ENCODE peak calls at places on chromosomes 3 and 15, in ten cellular contexts. One of them, this sample, is unnamed.
A peak's percentile ranks its signal among the peaks of the same experiment; 100 is the strongest.

GRCh38 chr3:58528629-58529028 is 8.4 kb downstream of the ACOX2 start:
- DNase-seq in activated T-cell treated with anti-CD3 and anti-CD28 coated beads, Interleukin-2, amount 50 U/mL, for 1 hour: no peak
- DNase-seq in NCI-H1092 treated with DMSO at 0.1 percent for 48 hours: peak; percentile 23
- DNase-seq in GM13976: no peak
- DNase-seq in tibial nerve: no peak
- DNase-seq in H4: peak; percentile 53
- DNase-seq in vagina: no peak
- DNase-seq in naive thymus-derived CD8-positive, alpha-beta T cell: no peak
- DNase-seq in trophoblast cell: no peak
- DNase-seq in stimulated activated effector memory CD8-positive, alpha-beta T cell treated with anti-CD3 and anti-CD28 coated beads, Interleukin-12 subunit alpha, Interleukin-12 subunit beta, amount 100 ng/mL, for 72 hours: peak; percentile 42
- DNase-seq in this sample: no peak

GRCh38 chr3:181317521-181317920 is 328.0 kb upstream of the DNAJC19 start:
- DNase-seq in NCI-H1092 treated with DMSO at 0.1 percent for 48 hours: no peak
- DNase-seq in H4: no peak
- DNase-seq in trophoblast cell: no peak
- DNase-seq in activated T-cell treated with anti-CD3 and anti-CD28 coated beads, Interleukin-2, amount 50 U/mL, for 1 hour: no peak
- DNase-seq in tibial nerve: no peak
- DNase-seq in vagina: no peak
- DNase-seq in stimulated activated effector memory CD8-positive, alpha-beta T cell treated with anti-CD3 and anti-CD28 coated beads, Interleukin-12 subunit alpha, Interleukin-12 subunit beta, amount 100 ng/mL, for 72 hours: no peak
- DNase-seq in GM13976: no peak
- DNase-seq in naive thymus-derived CD8-positive, alpha-beta T cell: no peak
- DNase-seq in this sample: peak; percentile 99

GRCh38 chr3:113136529-113136928 is 74.8 kb upstream of the BOC start:
- DNase-seq in H4: no peak
- DNase-seq in trophoblast cell: no peak
- DNase-seq in vagina: no peak
- DNase-seq in GM13976: no peak
- DNase-seq in activated T-cell treated with anti-CD3 and anti-CD28 coated beads, Interleukin-2, amount 50 U/mL, for 1 hour: no peak
- DNase-seq in naive thymus-derived CD8-positive, alpha-beta T cell: no peak
- DNase-seq in stimulated activated effector memory CD8-positive, alpha-beta T cell treated with anti-CD3 and anti-CD28 coated beads, Interleukin-12 subunit alpha, Interleukin-12 subunit beta, amount 100 ng/mL, for 72 hours: no peak
- DNase-seq in NCI-H1092 treated with DMSO at 0.1 percent for 48 hours: no peak
- DNase-seq in tibial nerve: no peak
- DNase-seq in this sample: no peak

GRCh38 chr3:31096661-31097060 is 202.2 kb upstream of the GADL1 start:
- DNase-seq in trophoblast cell: no peak
- DNase-seq in stimulated activated effector memory CD8-positive, alpha-beta T cell treated with anti-CD3 and anti-CD28 coated beads, Interleukin-12 subunit alpha, Interleukin-12 subunit beta, amount 100 ng/mL, for 72 hours: no peak
- DNase-seq in activated T-cell treated with anti-CD3 and anti-CD28 coated beads, Interleukin-2, amount 50 U/mL, for 1 hour: no peak
- DNase-seq in NCI-H1092 treated with DMSO at 0.1 percent for 48 hours: no peak
- DNase-seq in H4: peak; percentile 15
- DNase-seq in tibial nerve: no peak
- DNase-seq in vagina: no peak
- DNase-seq in GM13976: no peak
- DNase-seq in naive thymus-derived CD8-positive, alpha-beta T cell: no peak
- DNase-seq in this sample: no peak

GRCh38 chr3:147493666-147494065 is 84.5 kb downstream of the ZIC1 start:
- DNase-seq in naive thymus-derived CD8-positive, alpha-beta T cell: no peak
- DNase-seq in GM13976: no peak
- DNase-seq in activated T-cell treated with anti-CD3 and anti-CD28 coated beads, Interleukin-2, amount 50 U/mL, for 1 hour: no peak
- DNase-seq in tibial nerve: no peak
- DNase-seq in vagina: no peak
- DNase-seq in NCI-H1092 treated with DMSO at 0.1 percent for 48 hours: no peak
- DNase-seq in trophoblast cell: no peak
- DNase-seq in stimulated activated effector memory CD8-positive, alpha-beta T cell treated with anti-CD3 and anti-CD28 coated beads, Interleukin-12 subunit alpha, Interleukin-12 subunit beta, amount 100 ng/mL, for 72 hours: no peak
- DNase-seq in H4: peak; percentile 9
- DNase-seq in this sample: peak; percentile 67

GRCh38 chr15:96046620-96047240 is 283.8 kb upstream of the NR2F2 start:
- DNase-seq in activated T-cell treated with anti-CD3 and anti-CD28 coated beads, Interleukin-2, amount 50 U/mL, for 1 hour: no peak
- DNase-seq in tibial nerve: no peak
- DNase-seq in H4: no peak
- DNase-seq in naive thymus-derived CD8-positive, alpha-beta T cell: no peak
- DNase-seq in vagina: no peak
- DNase-seq in GM13976: no peak
- DNase-seq in NCI-H1092 treated with DMSO at 0.1 percent for 48 hours: no peak
- DNase-seq in trophoblast cell: no peak
- DNase-seq in stimulated activated effector memory CD8-positive, alpha-beta T cell treated with anti-CD3 and anti-CD28 coated beads, Interleukin-12 subunit alpha, Interleukin-12 subunit beta, amount 100 ng/mL, for 72 hours: no peak
- DNase-seq in this sample: no peak

GRCh38 chr3:182739619-182740018 is 53.7 kb upstream of the ATP11B start:
- DNase-seq in tibial nerve: no peak
- DNase-seq in vagina: no peak
- DNase-seq in GM13976: no peak
- DNase-seq in NCI-H1092 treated with DMSO at 0.1 percent for 48 hours: no peak
- DNase-seq in activated T-cell treated with anti-CD3 and anti-CD28 coated beads, Interleukin-2, amount 50 U/mL, for 1 hour: no peak
- DNase-seq in H4: no peak
- DNase-seq in naive thymus-derived CD8-positive, alpha-beta T cell: no peak
- DNase-seq in stimulated activated effector memory CD8-positive, alpha-beta T cell treated with anti-CD3 and anti-CD28 coated beads, Interleukin-12 subunit alpha, Interleukin-12 subunit beta, amount 100 ng/mL, for 72 hours: peak; percentile 25
- DNase-seq in trophoblast cell: no peak
- DNase-seq in this sample: peak; percentile 91

GRCh38 chr3:157786216-157786615 is 283.0 kb upstream of the VEPH1 start:
- DNase-seq in activated T-cell treated with anti-CD3 and anti-CD28 coated beads, Interleukin-2, amount 50 U/mL, for 1 hour: no peak
- DNase-seq in naive thymus-derived CD8-positive, alpha-beta T cell: no peak
- DNase-seq in stimulated activated effector memory CD8-positive, alpha-beta T cell treated with anti-CD3 and anti-CD28 coated beads, Interleukin-12 subunit alpha, Interleukin-12 subunit beta, amount 100 ng/mL, for 72 hours: no peak
- DNase-seq in vagina: no peak
- DNase-seq in tibial nerve: no peak
- DNase-seq in GM13976: no peak
- DNase-seq in NCI-H1092 treated with DMSO at 0.1 percent for 48 hours: no peak
- DNase-seq in trophoblast cell: peak; percentile 46
- DNase-seq in H4: no peak
- DNase-seq in this sample: no peak

GRCh38 chr3:29618395-29619291 is 337.8 kb downstream of the RBMS3 start:
- DNase-seq in naive thymus-derived CD8-positive, alpha-beta T cell: no peak
- DNase-seq in H4: no peak
- DNase-seq in GM13976: no peak
- DNase-seq in activated T-cell treated with anti-CD3 and anti-CD28 coated beads, Interleukin-2, amount 50 U/mL, for 1 hour: no peak
- DNase-seq in tibial nerve: peak; percentile 29
- DNase-seq in stimulated activated effector memory CD8-positive, alpha-beta T cell treated with anti-CD3 and anti-CD28 coated beads, Interleukin-12 subunit alpha, Interleukin-12 subunit beta, amount 100 ng/mL, for 72 hours: no peak
- DNase-seq in NCI-H1092 treated with DMSO at 0.1 percent for 48 hours: no peak
- DNase-seq in trophoblast cell: no peak
- DNase-seq in vagina: no peak
- DNase-seq in this sample: no peak

GRCh38 chr15:57406040-57406772 is 29.9 kb downstream of the CGNL1 start:
- DNase-seq in naive thymus-derived CD8-positive, alpha-beta T cell: no peak
- DNase-seq in GM13976: no peak
- DNase-seq in tibial nerve: no peak
- DNase-seq in NCI-H1092 treated with DMSO at 0.1 percent for 48 hours: no peak
- DNase-seq in stimulated activated effector memory CD8-positive, alpha-beta T cell treated with anti-CD3 and anti-CD28 coated beads, Interleukin-12 subunit alpha, Interleukin-12 subunit beta, amount 100 ng/mL, for 72 hours: no peak
- DNase-seq in vagina: no peak
- DNase-seq in trophoblast cell: peak; percentile 28
- DNase-seq in activated T-cell treated with anti-CD3 and anti-CD28 coated beads, Interleukin-2, amount 50 U/mL, for 1 hour: no peak
- DNase-seq in H4: no peak
- DNase-seq in this sample: no peak

GRCh38 chr3:48684480-48685143 is 1.1 kb downstream of the NCKIPSD start:
- DNase-seq in GM13976: peak; percentile 60
- DNase-seq in trophoblast cell: no peak
- DNase-seq in NCI-H1092 treated with DMSO at 0.1 percent for 48 hours: no peak
- DNase-seq in vagina: no peak
- DNase-seq in stimulated activated effector memory CD8-positive, alpha-beta T cell treated with anti-CD3 and anti-CD28 coated beads, Interleukin-12 subunit alpha, Interleukin-12 subunit beta, amount 100 ng/mL, for 72 hours: peak; percentile 52
- DNase-seq in tibial nerve: no peak
- DNase-seq in naive thymus-derived CD8-positive, alpha-beta T cell: no peak
- DNase-seq in H4: no peak
- DNase-seq in activated T-cell treated with anti-CD3 and anti-CD28 coated beads, Interleukin-2, amount 50 U/mL, for 1 hour: no peak
- DNase-seq in this sample: no peak

GRCh38 chr15:57283774-57284508 is 92.4 kb upstream of the CGNL1 start:
- DNase-seq in tibial nerve: no peak
- DNase-seq in activated T-cell treated with anti-CD3 and anti-CD28 coated beads, Interleukin-2, amount 50 U/mL, for 1 hour: no peak
- DNase-seq in H4: no peak
- DNase-seq in stimulated activated effector memory CD8-positive, alpha-beta T cell treated with anti-CD3 and anti-CD28 coated beads, Interleukin-12 subunit alpha, Interleukin-12 subunit beta, amount 100 ng/mL, for 72 hours: no peak
- DNase-seq in naive thymus-derived CD8-positive, alpha-beta T cell: no peak
- DNase-seq in NCI-H1092 treated with DMSO at 0.1 percent for 48 hours: no peak
- DNase-seq in vagina: no peak
- DNase-seq in trophoblast cell: no peak
- DNase-seq in GM13976: no peak
- DNase-seq in this sample: no peak

GRCh38 chr3:153673853-153674252 is 447.3 kb upstream of the ARHGEF26 start:
- DNase-seq in stimulated activated effector memory CD8-positive, alpha-beta T cell treated with anti-CD3 and anti-CD28 coated beads, Interleukin-12 subunit alpha, Interleukin-12 subunit beta, amount 100 ng/mL, for 72 hours: no peak
- DNase-seq in GM13976: no peak
- DNase-seq in H4: no peak
- DNase-seq in activated T-cell treated with anti-CD3 and anti-CD28 coated beads, Interleukin-2, amount 50 U/mL, for 1 hour: no peak
- DNase-seq in trophoblast cell: no peak
- DNase-seq in NCI-H1092 treated with DMSO at 0.1 percent for 48 hours: no peak
- DNase-seq in tibial nerve: no peak
- DNase-seq in vagina: no peak
- DNase-seq in naive thymus-derived CD8-positive, alpha-beta T cell: no peak
- DNase-seq in this sample: no peak

GRCh38 chr3:153350420-153350819 is 188.4 kb downstream of the RAP2B start:
- DNase-seq in GM13976: no peak
- DNase-seq in stimulated activated effector memory CD8-positive, alpha-beta T cell treated with anti-CD3 and anti-CD28 coated beads, Interleukin-12 subunit alpha, Interleukin-12 subunit beta, amount 100 ng/mL, for 72 hours: no peak
- DNase-seq in naive thymus-derived CD8-positive, alpha-beta T cell: no peak
- DNase-seq in NCI-H1092 treated with DMSO at 0.1 percent for 48 hours: no peak
- DNase-seq in trophoblast cell: peak; percentile 4
- DNase-seq in activated T-cell treated with anti-CD3 and anti-CD28 coated beads, Interleukin-2, amount 50 U/mL, for 1 hour: no peak
- DNase-seq in vagina: no peak
- DNase-seq in H4: peak; percentile 74
- DNase-seq in tibial nerve: no peak
- DNase-seq in this sample: no peak

This sample was measured in NCI-H146.